ENCODE peak calls at places on chromosomes 5 and 9, in seven cellular contexts. Q is ovary; B is RWPE1; U is CD4-positive, alpha-beta T cell; M is PC-3; A is thyroid gland; F is GM23338. Y is an unnamed sample.

GRCh38 chr5:135694016-135694415 is 115.2 kb upstream of the CXCL14 start:
- DNase-seq in Q (no peak), A (peak; percentile 14), F (no peak), B (no peak), U (no peak), M (no peak), Y (no peak)

GRCh38 chr9:68705636-68706578 is 867 bp downstream of the PIP5K1B start:
- DNase-seq in M (no peak), U (no peak), A (peak; percentile 10), B (no peak), Q (no peak), F (peak; percentile 38), Y (peak; percentile 35)

GRCh38 chr5:179967489-179967888 is 59.8 kb upstream of the TBC1D9B start:
- DNase-seq in M (no peak), U (no peak), Q (no peak), B (no peak), F (no peak), A (no peak), Y (no peak)

GRCh38 chr9:124818431-124819281 is 34.6 kb upstream of the WDR38 start:
- DNase-seq in U (no peak), B (peak; percentile 82), Q (no peak), M (peak; percentile 66), F (peak; percentile 75), A (peak; percentile 39), Y (no peak)

GRCh38 chr5:154937718-154938466 is at the start of gene GEMIN5:
- DNase-seq in M (peak; percentile 86), Q (peak; percentile 77), F (peak; percentile 97), B (peak; percentile 96), U (peak; percentile 73), A (peak; percentile 82), Y (peak; percentile 92)

GRCh38 chr5:66805514-66806430 is 209.6 kb downstream of the MAST4 start:
- DNase-seq in U (no peak), A (no peak), B (no peak), F (no peak), M (no peak), Q (no peak), Y (no peak)

GRCh38 chr5:81878333-81878732 is 93.5 kb upstream of the ATG10 start:
- DNase-seq in B (no peak), F (no peak), U (no peak), M (no peak), A (no peak), Q (no peak), Y (no peak)

GRCh38 chr5:48192-48591 is 43.8 kb upstream of the PLEKHG4B start:
- DNase-seq in Q (no peak), F (no peak), M (no peak), B (no peak), A (no peak), U (no peak), Y (no peak)

GRCh38 chr9:6739218-6739617 is 18.6 kb upstream of the KDM4C start:
- DNase-seq in M (peak; percentile 51), A (no peak), U (no peak), Q (no peak), B (no peak), F (peak; percentile 47), Y (no peak)

GRCh38 chr5:157857821-157858526 is 971 bp downstream of the CLINT1 start:
- DNase-seq in M (peak; percentile 25), F (no peak), Q (no peak), U (no peak), B (peak; percentile 51), A (no peak), Y (no peak)

GRCh38 chr9:35905912-35906679 is at the start of gene HRCT1:
- DNase-seq in U (no peak), M (peak; percentile 96), B (peak; percentile 88), A (peak; percentile 96), Q (peak; percentile 95), F (no peak), Y (peak; percentile 94)

GRCh38 chr9:35407846-35408245 is 82.1 kb upstream of the RUSC2 start:
- DNase-seq in A (no peak), M (no peak), Q (no peak), F (peak; percentile 4), U (no peak), B (no peak), Y (no peak)

GRCh38 chr9:98240475-98240874 is 15.0 kb downstream of the TBC1D2 start:
- DNase-seq in B (no peak), A (no peak), F (no peak), M (no peak), Q (no peak), U (no peak), Y (no peak)

GRCh38 chr9:126652140-126652558 is 38.4 kb downstream of the LMX1B start:
- DNase-seq in A (no peak), B (no peak), F (no peak), U (no peak), Q (no peak), M (no peak), Y (peak; percentile 74)

GRCh38 chr5:91175708-91176107 is 207.4 kb downstream of the ARRDC3 start:
- DNase-seq in M (no peak), B (no peak), U (no peak), F (no peak), A (no peak), Q (no peak), Y (no peak)

GRCh38 chr5:137957948-137958347 is 68.7 kb downstream of the PKD2L2 start:
- DNase-seq in Q (no peak), F (no peak), B (no peak), A (no peak), U (no peak), M (no peak), Y (no peak)

GRCh38 chr9:97572196-97572891 is 60.8 kb downstream of the TSTD2 start:
- DNase-seq in U (no peak), M (no peak), B (no peak), A (no peak), F (no peak), Q (no peak), Y (no peak)

GRCh38 chr9:135902655-135903357 is 4.5 kb downstream of the CAMSAP1 start:
- DNase-seq in A (no peak), M (no peak), F (no peak), B (no peak), Q (no peak), U (no peak), Y (no peak)

GRCh38 chr5:128815201-128815600 is 150.1 kb upstream of the SLC27A6 start:
- DNase-seq in A (no peak), U (no peak), Q (no peak), B (no peak), F (peak; percentile 78), M (no peak), Y (no peak)

DNA sequence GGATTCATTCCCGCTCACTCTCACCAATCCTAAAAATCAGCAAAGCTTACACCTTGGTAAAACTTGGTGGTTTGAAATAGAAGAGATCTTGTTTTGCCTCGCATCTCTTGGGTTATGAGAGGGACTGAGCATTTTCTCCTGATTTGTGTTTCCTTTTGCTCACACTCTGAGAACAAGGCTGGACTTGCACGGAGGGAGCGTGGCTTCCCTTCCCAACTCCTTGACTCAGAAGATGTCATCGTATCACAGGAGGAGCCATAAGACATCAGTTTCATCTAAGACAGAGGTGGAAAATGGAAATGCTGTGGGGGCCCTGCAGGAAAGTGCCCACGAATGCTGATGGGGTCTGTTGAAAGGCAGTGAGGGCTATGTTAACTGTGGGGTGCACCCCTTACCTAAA is 37.4 kb downstream of the CTSL start:
- DNase-seq in B (peak; percentile 55), M (no peak), F (no peak), Q (no peak), U (no peak), A (no peak), Y (no peak)
- H3K27ac ChIP-seq in B (no peak overlapping the region), M (no peak overlapping the region), F (no peak overlapping the region), Q (no peak overlapping the region), U (no peak overlapping the region), A (no peak overlapping the region), Y (no peak overlapping the region)

GRCh38 chr5:181166812-181167733 is 19.7 kb downstream of the OR2V2 start:
- DNase-seq in Q (no peak), A (no peak), U (no peak), F (no peak), M (peak; percentile 27), B (no peak), Y (no peak)
- H3K27ac ChIP-seq in Q (no peak overlapping the region), A (no peak overlapping the region), U (no peak overlapping the region), F (no peak overlapping the region), M (no peak overlapping the region), B (no peak overlapping the region), Y (no peak overlapping the region)

GRCh38 chr9:16501098-16501663 is 369.3 kb downstream of the BNC2 start:
- DNase-seq in Q (no peak), M (peak; percentile 76), U (no peak), B (peak; percentile 50), F (no peak), A (no peak), Y (no peak)

GRCh38 chr9:16509946-16510504 is 360.4 kb downstream of the BNC2 start:
- DNase-seq in F (no peak), Q (no peak), M (peak; percentile 10), U (no peak), A (no peak), B (no peak), Y (no peak)

GRCh38 chr9:16499866-16500265 is 370.6 kb downstream of the BNC2 start:
- DNase-seq in F (no peak), A (no peak), U (no peak), M (no peak), B (no peak), Q (no peak), Y (no peak)

GRCh38 chr9:16501726-16502125 is 368.7 kb downstream of the BNC2 start:
- DNase-seq in A (no peak), Q (no peak), U (no peak), M (no peak), F (no peak), B (no peak), Y (no peak)

DNA sequence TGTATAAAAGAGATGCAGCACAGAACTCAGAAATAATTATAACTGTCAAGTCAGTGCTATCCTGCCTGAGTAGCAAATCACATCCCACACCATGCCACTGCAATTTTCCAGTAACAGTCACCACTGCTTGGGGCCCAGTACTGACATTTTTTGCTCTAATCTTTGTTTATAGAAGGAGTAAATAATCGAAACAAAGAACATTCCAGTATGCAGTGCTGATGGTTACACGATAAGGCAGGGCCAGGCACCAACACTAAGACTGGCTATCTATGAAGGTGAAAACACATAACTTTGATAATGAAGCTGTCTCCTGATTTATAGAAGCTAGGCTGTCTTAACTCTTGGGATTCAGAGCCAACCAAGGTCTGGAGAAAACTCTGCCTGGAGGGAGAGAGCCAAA is 365.3 kb downstream of the BNC2 start:
- DNase-seq in A (no peak), M (peak; percentile 53), F (no peak), B (no peak), Q (no peak), U (no peak), Y (no peak)
- H3K27ac ChIP-seq in A (peak overlapping the region; percentile 81), M (no peak overlapping the region), F (peak overlapping the region; percentile 4), B (no peak overlapping the region), Q (no peak overlapping the region), U (no peak overlapping the region), Y (no peak overlapping the region)

DNA sequence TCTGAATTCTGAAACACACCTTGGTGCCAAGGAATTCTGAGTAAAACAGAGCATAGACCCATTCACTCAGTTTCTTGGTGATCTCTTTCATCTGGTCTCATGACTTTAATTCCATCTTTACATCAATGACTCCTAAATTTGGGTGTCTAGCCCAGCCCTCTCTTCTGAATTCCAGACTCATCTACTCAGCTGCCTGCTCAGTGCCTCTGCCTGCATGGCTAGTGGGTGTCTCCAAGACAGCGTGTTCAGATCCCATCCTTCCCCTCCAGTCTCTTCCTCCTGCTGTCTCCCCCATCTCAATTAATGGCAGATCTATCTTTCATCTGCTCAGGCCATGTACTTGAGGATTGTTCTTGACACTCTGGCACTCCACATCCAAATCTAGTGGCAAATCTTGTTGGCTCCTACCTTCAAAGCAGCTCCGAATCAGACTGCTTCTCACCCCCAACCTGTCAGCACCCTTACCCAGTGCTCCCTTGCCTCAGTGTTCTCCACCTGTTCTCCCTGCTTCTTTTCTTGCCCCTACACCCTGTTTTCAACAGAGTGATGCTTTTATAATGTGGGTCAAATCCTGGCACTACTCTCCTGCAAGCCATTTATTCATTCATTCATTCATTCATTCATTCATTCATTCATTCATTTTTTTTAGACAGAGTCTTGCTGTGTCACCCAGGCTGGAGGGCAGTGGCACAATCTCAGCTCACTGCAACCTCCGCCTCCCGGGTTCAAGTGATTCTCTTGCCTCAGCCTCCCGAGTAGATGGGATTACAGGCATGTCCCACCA is 5.3 kb downstream of the CAVIN4 start:
- DNase-seq in B (no peak), F (no peak), U (no peak), A (no peak), M (no peak), Q (no peak), Y (no peak)
- H3K27ac ChIP-seq in B (no peak overlapping the region), F (no peak overlapping the region), U (no peak overlapping the region), A (no peak overlapping the region), M (no peak overlapping the region), Q (no peak overlapping the region), Y (no peak overlapping the region)